ENCODE peak calls at places on chromosomes 3 and 15, in six cellular contexts. One of them, this sample, is unnamed.

GRCh38 chr15:80152896-80153876 is at the start of gene FAH:
- DNase-seq in GM12878: no peak
- DNase-seq in HCT116: no peak
- DNase-seq in neural progenitor cell: peak; percentile 48
- DNase-seq in hepatocyte: no peak
- DNase-seq in endothelial cell of umbilical vein: peak; percentile 60
- DNase-seq in this sample: peak; percentile 73

GRCh38 chr3:172982731-172983364 is 158.2 kb downstream of the SPATA16 start:
- DNase-seq in hepatocyte: no peak
- DNase-seq in neural progenitor cell: no peak
- DNase-seq in GM12878: no peak
- DNase-seq in HCT116: peak; percentile 7
- DNase-seq in endothelial cell of umbilical vein: peak; percentile 39
- DNase-seq in this sample: no peak

GRCh38 chr15:31255176-31255510 is 71.5 kb upstream of the KLF13 start:
- DNase-seq in HCT116: no peak
- DNase-seq in neural progenitor cell: no peak
- DNase-seq in hepatocyte: no peak
- DNase-seq in endothelial cell of umbilical vein: no peak
- DNase-seq in GM12878: no peak
- DNase-seq in this sample: no peak

GRCh38 chr15:22895465-22896190 is 57.2 kb downstream of the NIPA2 start:
- DNase-seq in hepatocyte: peak; percentile 62
- DNase-seq in endothelial cell of umbilical vein: no peak
- DNase-seq in neural progenitor cell: no peak
- DNase-seq in GM12878: peak; percentile 1
- DNase-seq in HCT116: peak; percentile 77
- DNase-seq in this sample: peak; percentile 90

GRCh38 chr15:80123034-80123433 is 29.8 kb upstream of the FAH start:
- DNase-seq in GM12878: no peak
- DNase-seq in HCT116: no peak
- DNase-seq in neural progenitor cell: no peak
- DNase-seq in hepatocyte: no peak
- DNase-seq in endothelial cell of umbilical vein: no peak
- DNase-seq in this sample: no peak

GRCh38 chr3:196842567-196843434 is 24.9 kb upstream of the SENP5 start:
- DNase-seq in neural progenitor cell: no peak
- DNase-seq in HCT116: no peak
- DNase-seq in endothelial cell of umbilical vein: no peak
- DNase-seq in hepatocyte: no peak
- DNase-seq in GM12878: no peak
- DNase-seq in this sample: no peak

GRCh38 chr3:133662256-133662773 is 574 bp upstream of the TOPBP1 start:
- DNase-seq in HCT116: no peak
- DNase-seq in GM12878: no peak
- DNase-seq in neural progenitor cell: peak; percentile 15
- DNase-seq in hepatocyte: peak; percentile 64
- DNase-seq in endothelial cell of umbilical vein: peak; percentile 30
- DNase-seq in this sample: peak; percentile 8

GRCh38 chr3:29525254-29525881 is 244.5 kb downstream of the RBMS3 start:
- DNase-seq in neural progenitor cell: no peak
- DNase-seq in GM12878: no peak
- DNase-seq in hepatocyte: no peak
- DNase-seq in HCT116: no peak
- DNase-seq in endothelial cell of umbilical vein: peak; percentile 93
- DNase-seq in this sample: no peak

GRCh38 chr3:27713435-27713880 is 8.7 kb downstream of the EOMES start:
- DNase-seq in HCT116: no peak
- DNase-seq in hepatocyte: no peak
- DNase-seq in neural progenitor cell: no peak
- DNase-seq in endothelial cell of umbilical vein: no peak
- DNase-seq in GM12878: no peak
- DNase-seq in this sample: no peak

GRCh38 chr3:160810360-160810759 is 54.3 kb downstream of the PPM1L start:
- DNase-seq in HCT116: no peak
- DNase-seq in GM12878: no peak
- DNase-seq in hepatocyte: no peak
- DNase-seq in endothelial cell of umbilical vein: no peak
- DNase-seq in neural progenitor cell: no peak
- DNase-seq in this sample: no peak

GRCh38 chr3:4738737-4739274 is 240.4 kb upstream of the BHLHE40 start:
- DNase-seq in GM12878: no peak
- DNase-seq in hepatocyte: no peak
- DNase-seq in HCT116: no peak
- DNase-seq in endothelial cell of umbilical vein: no peak
- DNase-seq in neural progenitor cell: no peak
- DNase-seq in this sample: no peak

GRCh38 chr3:183878071-183878470 is 6.6 kb downstream of the PARL start:
- DNase-seq in endothelial cell of umbilical vein: no peak
- DNase-seq in hepatocyte: no peak
- DNase-seq in GM12878: no peak
- DNase-seq in neural progenitor cell: no peak
- DNase-seq in HCT116: no peak
- DNase-seq in this sample: no peak

GRCh38 chr3:181808053-181808452 is 96.3 kb downstream of the SOX2 start:
- DNase-seq in GM12878: no peak
- DNase-seq in neural progenitor cell: no peak
- DNase-seq in hepatocyte: no peak
- DNase-seq in endothelial cell of umbilical vein: no peak
- DNase-seq in HCT116: no peak
- DNase-seq in this sample: no peak

GRCh38 chr3:184598220-184598927 is 36.8 kb downstream of the EPHB3 start:
- DNase-seq in endothelial cell of umbilical vein: no peak
- DNase-seq in HCT116: no peak
- DNase-seq in GM12878: no peak
- DNase-seq in neural progenitor cell: no peak
- DNase-seq in hepatocyte: no peak
- DNase-seq in this sample: no peak

GRCh38 chr3:38029400-38030125 is at the start of gene PLCD1:
- DNase-seq in endothelial cell of umbilical vein: peak; percentile 43
- DNase-seq in GM12878: no peak
- DNase-seq in HCT116: no peak
- DNase-seq in neural progenitor cell: peak; percentile 94
- DNase-seq in hepatocyte: peak; percentile 89
- DNase-seq in this sample: peak; percentile 64

GRCh38 chr15:76150971-76151598 is 91.3 kb downstream of the TMEM266 start:
- DNase-seq in HCT116: peak; percentile 42
- DNase-seq in neural progenitor cell: peak; percentile 82
- DNase-seq in endothelial cell of umbilical vein: peak; percentile 77
- DNase-seq in GM12878: peak; percentile 77
- DNase-seq in hepatocyte: peak; percentile 83
- DNase-seq in this sample: peak; percentile 76

GRCh38 chr15:101267320-101268104 is 9.8 kb downstream of the SELENOS start:
- DNase-seq in neural progenitor cell: no peak
- DNase-seq in hepatocyte: no peak
- DNase-seq in endothelial cell of umbilical vein: no peak
- DNase-seq in GM12878: no peak
- DNase-seq in HCT116: no peak
- DNase-seq in this sample: no peak

GRCh38 chr3:8561365-8561764 is 59.7 kb downstream of the LMCD1 start:
- DNase-seq in endothelial cell of umbilical vein: no peak
- DNase-seq in hepatocyte: no peak
- DNase-seq in GM12878: no peak
- DNase-seq in HCT116: no peak
- DNase-seq in neural progenitor cell: no peak
- DNase-seq in this sample: no peak

GRCh38 chr3:17489139-17489538 is 253.3 kb downstream of the TBC1D5 start:
- DNase-seq in endothelial cell of umbilical vein: no peak
- DNase-seq in GM12878: no peak
- DNase-seq in neural progenitor cell: no peak
- DNase-seq in HCT116: no peak
- DNase-seq in hepatocyte: no peak
- DNase-seq in this sample: no peak

GRCh38 chr3:122623430-122623829 is 46.0 kb downstream of the PARP15 start:
- DNase-seq in HCT116: no peak
- DNase-seq in GM12878: no peak
- DNase-seq in neural progenitor cell: no peak
- DNase-seq in hepatocyte: no peak
- DNase-seq in endothelial cell of umbilical vein: no peak
- DNase-seq in this sample: no peak

GRCh38 chr15:66907826-66908502 is 157.4 kb upstream of the SMAD3 start:
- DNase-seq in GM12878: peak; percentile 39
- DNase-seq in hepatocyte: peak; percentile 48
- DNase-seq in endothelial cell of umbilical vein: no peak
- DNase-seq in neural progenitor cell: no peak
- DNase-seq in HCT116: no peak
- DNase-seq in this sample: no peak

GRCh38 chr15:101152914-101153313 is 98.9 kb downstream of the CHSY1 start:
- DNase-seq in HCT116: no peak
- DNase-seq in neural progenitor cell: peak; percentile 48
- DNase-seq in hepatocyte: no peak
- DNase-seq in endothelial cell of umbilical vein: no peak
- DNase-seq in GM12878: no peak
- DNase-seq in this sample: no peak

GRCh38 chr3:192817506-192817905 is 90.2 kb upstream of the FGF12 start:
- DNase-seq in endothelial cell of umbilical vein: no peak
- DNase-seq in HCT116: no peak
- DNase-seq in GM12878: no peak
- DNase-seq in hepatocyte: no peak
- DNase-seq in neural progenitor cell: no peak
- DNase-seq in this sample: no peak

GRCh38 chr3:192817053-192817452 is 89.7 kb upstream of the FGF12 start:
- DNase-seq in GM12878: no peak
- DNase-seq in HCT116: no peak
- DNase-seq in endothelial cell of umbilical vein: no peak
- DNase-seq in hepatocyte: no peak
- DNase-seq in neural progenitor cell: no peak
- DNase-seq in this sample: no peak

GRCh38 chr3:192821161-192821560 is 93.8 kb upstream of the FGF12 start:
- DNase-seq in neural progenitor cell: no peak
- DNase-seq in endothelial cell of umbilical vein: no peak
- DNase-seq in GM12878: no peak
- DNase-seq in HCT116: no peak
- DNase-seq in hepatocyte: no peak
- DNase-seq in this sample: no peak

GRCh38 chr3:192818126-192818525 is 90.8 kb upstream of the FGF12 start:
- DNase-seq in hepatocyte: no peak
- DNase-seq in neural progenitor cell: no peak
- DNase-seq in HCT116: no peak
- DNase-seq in GM12878: no peak
- DNase-seq in endothelial cell of umbilical vein: peak; percentile 23
- DNase-seq in this sample: no peak

GRCh38 chr3:192819001-192819569 is 91.7 kb upstream of the FGF12 start:
- DNase-seq in endothelial cell of umbilical vein: peak; percentile 83
- DNase-seq in GM12878: peak; percentile 59
- DNase-seq in neural progenitor cell: no peak
- DNase-seq in HCT116: peak; percentile 59
- DNase-seq in hepatocyte: peak; percentile 68
- DNase-seq in this sample: peak; percentile 46
- H3K4me2 ChIP-seq in endothelial cell of umbilical vein: peak overlapping the region; percentile 37
- H3K4me2 ChIP-seq in GM12878: peak overlapping the region; percentile 6
- H3K4me2 ChIP-seq in neural progenitor cell: no peak overlapping the region
- H3K4me2 ChIP-seq in HCT116: peak overlapping the region; percentile 61
- H3K4me2 ChIP-seq in hepatocyte: no peak overlapping the region
- H3K4me2 ChIP-seq in this sample: peak overlapping the region; percentile 24

DNA sequence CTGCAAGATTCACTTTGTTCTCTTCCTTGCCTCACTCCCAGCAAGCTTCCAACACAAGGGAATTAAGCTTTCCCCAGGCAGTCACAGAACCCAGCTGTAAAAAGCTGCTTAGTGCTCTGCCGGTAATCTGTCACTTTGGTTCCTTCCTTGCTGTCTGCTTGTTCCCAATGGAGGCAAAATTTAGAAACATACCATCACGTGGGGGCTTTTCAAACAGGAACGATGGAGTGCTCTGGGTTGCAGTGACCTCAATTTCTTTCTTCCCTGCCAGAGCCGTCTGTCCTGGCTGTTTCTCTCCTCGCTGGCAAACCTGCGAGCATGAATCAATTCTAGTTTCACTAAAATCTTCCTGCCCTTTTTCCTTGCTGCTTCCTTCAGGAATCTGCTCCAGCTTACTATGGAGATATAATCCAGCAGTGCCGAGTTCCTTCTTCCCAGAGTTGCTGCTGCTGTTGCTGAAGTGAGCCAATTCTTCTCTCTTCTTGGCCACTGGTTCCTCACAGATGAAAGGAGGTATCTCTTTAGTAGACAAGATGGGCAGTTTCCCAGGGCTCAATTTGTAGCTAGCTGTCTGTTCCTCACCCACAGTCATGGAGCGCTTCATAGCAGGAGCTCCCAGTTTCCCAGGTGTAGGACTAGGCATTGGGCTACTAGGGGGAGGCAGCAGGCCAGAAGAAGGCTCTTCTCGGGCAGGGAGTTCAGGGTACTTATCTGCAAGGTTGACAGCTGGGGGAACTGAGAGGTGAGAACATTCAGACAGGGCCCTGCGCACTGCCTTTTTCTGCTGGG is 88.1 kb downstream of the DHX30 start:
- DNase-seq in endothelial cell of umbilical vein: no peak
- DNase-seq in hepatocyte: no peak
- DNase-seq in GM12878: no peak
- DNase-seq in HCT116: no peak
- DNase-seq in neural progenitor cell: peak; percentile 85
- DNase-seq in this sample: no peak
- TF ChIP-seq EZH2 in endothelial cell of umbilical vein: no peak
- TF ChIP-seq EZH2 in hepatocyte: no peak
- TF ChIP-seq EZH2 in GM12878: no peak
- TF ChIP-seq EZH2 in HCT116: no peak
- TF ChIP-seq EZH2 in neural progenitor cell: no peak
- TF ChIP-seq EZH2 in this sample: no peak

GRCh38 chr3:156743859-156744258 is 69.5 kb downstream of the TIPARP start:
- DNase-seq in neural progenitor cell: peak; percentile 23
- DNase-seq in HCT116: no peak
- DNase-seq in hepatocyte: no peak
- DNase-seq in endothelial cell of umbilical vein: no peak
- DNase-seq in GM12878: no peak
- DNase-seq in this sample: no peak
- TF ChIP-seq CTCF in neural progenitor cell: peak; percentile 22
- TF ChIP-seq CTCF in HCT116: no peak
- TF ChIP-seq CTCF in hepatocyte: no peak
- TF ChIP-seq CTCF in endothelial cell of umbilical vein: no peak
- TF ChIP-seq CTCF in GM12878: no peak
- TF ChIP-seq CTCF in this sample: no peak

DNA sequence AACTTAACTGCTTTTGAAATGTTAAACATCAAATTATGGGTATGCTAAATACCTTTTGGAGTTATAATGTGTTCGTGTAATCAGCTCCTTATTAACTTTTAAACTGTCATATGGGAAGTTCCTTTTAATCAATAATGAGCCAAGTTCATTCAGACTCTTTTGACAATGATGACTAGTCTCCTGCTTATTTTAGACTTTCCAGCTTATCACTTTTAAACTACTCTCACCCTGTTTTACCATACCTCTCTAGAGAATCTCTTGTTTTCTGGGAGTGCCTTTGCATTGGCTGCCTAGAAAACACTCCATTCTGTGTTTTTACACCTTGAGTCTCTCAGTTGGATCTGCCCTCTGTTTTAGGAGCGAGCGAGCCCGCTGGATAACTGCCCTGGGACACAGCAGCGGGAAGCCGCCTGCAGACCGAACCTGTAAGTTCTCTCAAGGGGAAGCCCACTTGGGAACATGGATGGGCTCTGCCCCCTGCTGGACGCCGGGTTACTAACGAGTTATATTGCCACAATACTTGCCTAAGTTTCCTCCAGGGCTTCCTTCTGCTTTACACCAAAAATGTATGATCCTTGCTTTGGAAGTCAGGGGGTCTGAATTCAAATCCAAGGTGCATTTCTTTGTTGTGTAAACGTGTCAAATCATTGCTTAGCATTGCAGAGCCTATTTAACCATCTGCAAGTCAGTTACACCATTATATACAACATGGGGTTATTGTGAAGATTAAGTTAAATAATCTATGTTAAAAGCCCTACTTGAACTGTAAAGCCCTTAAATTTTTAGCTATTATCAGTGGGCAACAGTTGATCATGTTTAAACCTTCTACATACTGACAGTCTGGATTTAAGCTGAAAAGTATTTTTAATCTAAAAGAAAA is 71.3 kb downstream of the DHX36 start:
- DNase-seq in HCT116: peak; percentile 71
- DNase-seq in endothelial cell of umbilical vein: peak; percentile 90
- DNase-seq in GM12878: peak; percentile 5
- DNase-seq in hepatocyte: peak; percentile 95
- DNase-seq in neural progenitor cell: peak; percentile 95
- DNase-seq in this sample: peak; percentile 60
- H3K4me2 ChIP-seq in HCT116: no peak overlapping the region
- H3K4me2 ChIP-seq in endothelial cell of umbilical vein: no peak overlapping the region
- H3K4me2 ChIP-seq in GM12878: no peak overlapping the region
- H3K4me2 ChIP-seq in hepatocyte: peak overlapping the region; percentile 65
- H3K4me2 ChIP-seq in neural progenitor cell: peak overlapping the region; percentile 25
- H3K4me2 ChIP-seq in this sample: no peak overlapping the region